ENCODE peak calls at places on chromosome X, in five cellular contexts. One of them, this sample, is unnamed.
A peak's percentile ranks its signal among the peaks of the same experiment; 100 is the strongest.

GRCh38 chrX:106177106-106177981 is 9.2 kb downstream of the PWWP3B start:
- DNase-seq in fibroblast of the aortic adventitia: no peak
- DNase-seq in tibial nerve: peak; percentile 8
- DNase-seq in CD8-positive, alpha-beta T cell: no peak
- DNase-seq in kidney: no peak
- DNase-seq in this sample: peak; percentile 89

GRCh38 chrX:47178337-47178736 is 15.3 kb upstream of the UBA1 start:
- DNase-seq in CD8-positive, alpha-beta T cell: no peak
- DNase-seq in tibial nerve: no peak
- DNase-seq in kidney: peak; percentile 50
- DNase-seq in fibroblast of the aortic adventitia: no peak
- DNase-seq in this sample: no peak

GRCh38 chrX:101260435-101260834 is 30.7 kb downstream of the TAF7L start:
- DNase-seq in CD8-positive, alpha-beta T cell: no peak
- DNase-seq in tibial nerve: no peak
- DNase-seq in kidney: no peak
- DNase-seq in fibroblast of the aortic adventitia: peak; percentile 9
- DNase-seq in this sample: peak; percentile 36

GRCh38 chrX:136199365-136199764 is 51.8 kb downstream of the MAP7D3 start:
- DNase-seq in tibial nerve: no peak
- DNase-seq in kidney: no peak
- DNase-seq in CD8-positive, alpha-beta T cell: no peak
- DNase-seq in fibroblast of the aortic adventitia: no peak
- DNase-seq in this sample: no peak

GRCh38 chrX:259692-260355 is 21.4 kb upstream of the PLCXD1 start:
- DNase-seq in CD8-positive, alpha-beta T cell: no peak
- DNase-seq in kidney: peak; percentile 52
- DNase-seq in fibroblast of the aortic adventitia: no peak
- DNase-seq in tibial nerve: no peak
- DNase-seq in this sample: no peak

GRCh38 chrX:3526749-3527148 is 180.3 kb upstream of the MXRA5 start:
- DNase-seq in tibial nerve: no peak
- DNase-seq in fibroblast of the aortic adventitia: no peak
- DNase-seq in kidney: no peak
- DNase-seq in CD8-positive, alpha-beta T cell: no peak
- DNase-seq in this sample: peak; percentile 27

GRCh38 chrX:50967734-50968133 is 57.2 kb downstream of the BMP15 start:
- DNase-seq in CD8-positive, alpha-beta T cell: no peak
- DNase-seq in fibroblast of the aortic adventitia: no peak
- DNase-seq in kidney: no peak
- DNase-seq in tibial nerve: no peak
- DNase-seq in this sample: no peak

GRCh38 chrX:110853610-110854009 is 58.0 kb upstream of the CHRDL1 start:
- DNase-seq in fibroblast of the aortic adventitia: peak; percentile 40
- DNase-seq in CD8-positive, alpha-beta T cell: no peak
- DNase-seq in kidney: no peak
- DNase-seq in tibial nerve: peak; percentile 23
- DNase-seq in this sample: peak; percentile 3

GRCh38 chrX:66074920-66075879 is 35.3 kb upstream of the VSIG4 start:
- DNase-seq in tibial nerve: peak; percentile 8
- DNase-seq in CD8-positive, alpha-beta T cell: peak; percentile 32
- DNase-seq in kidney: peak; percentile 58
- DNase-seq in fibroblast of the aortic adventitia: no peak
- DNase-seq in this sample: no peak

GRCh38 chrX:20414781-20415445 is 148.2 kb upstream of the RPS6KA3 start:
- DNase-seq in tibial nerve: no peak
- DNase-seq in CD8-positive, alpha-beta T cell: peak; percentile 53
- DNase-seq in kidney: no peak
- DNase-seq in fibroblast of the aortic adventitia: no peak
- DNase-seq in this sample: no peak

GRCh38 chrX:151828434-151829080 is 84.1 kb upstream of the MAGEA4 start:
- DNase-seq in tibial nerve: no peak
- DNase-seq in fibroblast of the aortic adventitia: peak; percentile 19
- DNase-seq in CD8-positive, alpha-beta T cell: no peak
- DNase-seq in kidney: no peak
- DNase-seq in this sample: no peak

GRCh38 chrX:9943420-9943819 is 23.7 kb upstream of the CLDN34 start:
- DNase-seq in fibroblast of the aortic adventitia: no peak
- DNase-seq in CD8-positive, alpha-beta T cell: no peak
- DNase-seq in tibial nerve: no peak
- DNase-seq in kidney: no peak
- DNase-seq in this sample: no peak

GRCh38 chrX:79036152-79036551 is 91.0 kb downstream of the P2RY10 start:
- DNase-seq in CD8-positive, alpha-beta T cell: no peak
- DNase-seq in tibial nerve: peak; percentile 3
- DNase-seq in fibroblast of the aortic adventitia: no peak
- DNase-seq in kidney: no peak
- DNase-seq in this sample: no peak

GRCh38 chrX:122279746-122280145 is 904.3 kb upstream of the GRIA3 start:
- DNase-seq in fibroblast of the aortic adventitia: no peak
- DNase-seq in kidney: no peak
- DNase-seq in CD8-positive, alpha-beta T cell: no peak
- DNase-seq in tibial nerve: no peak
- DNase-seq in this sample: no peak

GRCh38 chrX:137548261-137548660 is 17.7 kb upstream of the ZIC3 start:
- DNase-seq in kidney: no peak
- DNase-seq in fibroblast of the aortic adventitia: no peak
- DNase-seq in tibial nerve: no peak
- DNase-seq in CD8-positive, alpha-beta T cell: no peak
- DNase-seq in this sample: no peak

GRCh38 chrX:108216862-108217571 is 125.4 kb downstream of the ATG4A start:
- DNase-seq in fibroblast of the aortic adventitia: peak; percentile 63
- DNase-seq in tibial nerve: no peak
- DNase-seq in kidney: no peak
- DNase-seq in CD8-positive, alpha-beta T cell: no peak
- DNase-seq in this sample: peak; percentile 27

GRCh38 chrX:47707031-47707780 is 48.2 kb upstream of the UXT start:
- DNase-seq in tibial nerve: no peak
- DNase-seq in fibroblast of the aortic adventitia: peak; percentile 33
- DNase-seq in kidney: no peak
- DNase-seq in CD8-positive, alpha-beta T cell: no peak
- DNase-seq in this sample: peak; percentile 70

GRCh38 chrX:115624916-115625315 is 63.9 kb downstream of the PLS3 start:
- DNase-seq in kidney: no peak
- DNase-seq in tibial nerve: no peak
- DNase-seq in fibroblast of the aortic adventitia: no peak
- DNase-seq in CD8-positive, alpha-beta T cell: no peak
- DNase-seq in this sample: no peak

GRCh38 chrX:33987458-33987857 is 144.7 kb downstream of the FAM47A start:
- DNase-seq in CD8-positive, alpha-beta T cell: no peak
- DNase-seq in fibroblast of the aortic adventitia: no peak
- DNase-seq in tibial nerve: no peak
- DNase-seq in kidney: no peak
- DNase-seq in this sample: no peak

GRCh38 chrX:17736856-17737706 is at the start of gene SCML1:
- DNase-seq in fibroblast of the aortic adventitia: peak; percentile 97
- DNase-seq in kidney: peak; percentile 99
- DNase-seq in tibial nerve: peak; percentile 94
- DNase-seq in CD8-positive, alpha-beta T cell: peak; percentile 88
- DNase-seq in this sample: peak; percentile 98

GRCh38 chrX:129980043-129980442 is 2.4 kb upstream of the BCORL1 start:
- DNase-seq in tibial nerve: peak; percentile 22
- DNase-seq in CD8-positive, alpha-beta T cell: peak; percentile 26
- DNase-seq in fibroblast of the aortic adventitia: no peak
- DNase-seq in kidney: peak; percentile 75
- DNase-seq in this sample: no peak

GRCh38 chrX:51002160-51002632 is 91.7 kb downstream of the BMP15 start:
- DNase-seq in fibroblast of the aortic adventitia: no peak
- DNase-seq in kidney: no peak
- DNase-seq in tibial nerve: peak; percentile 55
- DNase-seq in CD8-positive, alpha-beta T cell: no peak
- DNase-seq in this sample: no peak

GRCh38 chrX:7088968-7089615 is 58.4 kb upstream of the STS start:
- DNase-seq in tibial nerve: no peak
- DNase-seq in CD8-positive, alpha-beta T cell: peak; percentile 50
- DNase-seq in kidney: no peak
- DNase-seq in fibroblast of the aortic adventitia: no peak
- DNase-seq in this sample: no peak

GRCh38 chrX:103586659-103587058 is 1.3 kb downstream of the TCEAL4 start:
- DNase-seq in kidney: no peak
- DNase-seq in CD8-positive, alpha-beta T cell: no peak
- DNase-seq in tibial nerve: no peak
- DNase-seq in fibroblast of the aortic adventitia: no peak
- DNase-seq in this sample: no peak

GRCh38 chrX:151153086-151153485 is 23.3 kb upstream of the GPR50 start:
- DNase-seq in fibroblast of the aortic adventitia: peak; percentile 29
- DNase-seq in tibial nerve: no peak
- DNase-seq in kidney: no peak
- DNase-seq in CD8-positive, alpha-beta T cell: no peak
- DNase-seq in this sample: peak; percentile 20

GRCh38 chrX:29903365-29903764 is 312.0 kb upstream of the MAGEB2 start:
- DNase-seq in tibial nerve: no peak
- DNase-seq in kidney: no peak
- DNase-seq in CD8-positive, alpha-beta T cell: no peak
- DNase-seq in fibroblast of the aortic adventitia: peak; percentile 34
- DNase-seq in this sample: peak; percentile 40

GRCh38 chrX:3584415-3584996 is 128.9 kb downstream of the PRKX start:
- DNase-seq in tibial nerve: no peak
- DNase-seq in CD8-positive, alpha-beta T cell: no peak
- DNase-seq in fibroblast of the aortic adventitia: no peak
- DNase-seq in kidney: no peak
- DNase-seq in this sample: no peak

GRCh38 chrX:42149786-42150185 is 226.4 kb upstream of the CASK start:
- DNase-seq in CD8-positive, alpha-beta T cell: no peak
- DNase-seq in tibial nerve: no peak
- DNase-seq in fibroblast of the aortic adventitia: peak; percentile 20
- DNase-seq in kidney: no peak
- DNase-seq in this sample: peak; percentile 50

GRCh38 chrX:12089740-12090139 is 48.5 kb upstream of the FRMPD4 start:
- DNase-seq in fibroblast of the aortic adventitia: no peak
- DNase-seq in kidney: no peak
- DNase-seq in CD8-positive, alpha-beta T cell: no peak
- DNase-seq in tibial nerve: no peak
- DNase-seq in this sample: no peak

GRCh38 chrX:41405551-41405950 is 41.6 kb upstream of the NYX start:
- DNase-seq in kidney: no peak
- DNase-seq in fibroblast of the aortic adventitia: no peak
- DNase-seq in CD8-positive, alpha-beta T cell: no peak
- DNase-seq in tibial nerve: no peak
- DNase-seq in this sample: no peak

GRCh38 chrX:151680805-151681204 is 14.5 kb upstream of the PRRG3 start:
- DNase-seq in tibial nerve: peak; percentile 36
- DNase-seq in kidney: no peak
- DNase-seq in CD8-positive, alpha-beta T cell: peak; percentile 29
- DNase-seq in fibroblast of the aortic adventitia: peak; percentile 19
- DNase-seq in this sample: peak; percentile 39

GRCh38 chrX:129566081-129566480 is 26.0 kb downstream of the OCRL start:
- DNase-seq in kidney: no peak
- DNase-seq in tibial nerve: no peak
- DNase-seq in fibroblast of the aortic adventitia: peak; percentile 70
- DNase-seq in CD8-positive, alpha-beta T cell: no peak
- DNase-seq in this sample: peak; percentile 61

GRCh38 chrX:11267311-11267910 is 25.8 kb upstream of the AMELX start:
- DNase-seq in tibial nerve: no peak
- DNase-seq in kidney: no peak
- DNase-seq in CD8-positive, alpha-beta T cell: no peak
- DNase-seq in fibroblast of the aortic adventitia: no peak
- DNase-seq in this sample: peak; percentile 4

DNA sequence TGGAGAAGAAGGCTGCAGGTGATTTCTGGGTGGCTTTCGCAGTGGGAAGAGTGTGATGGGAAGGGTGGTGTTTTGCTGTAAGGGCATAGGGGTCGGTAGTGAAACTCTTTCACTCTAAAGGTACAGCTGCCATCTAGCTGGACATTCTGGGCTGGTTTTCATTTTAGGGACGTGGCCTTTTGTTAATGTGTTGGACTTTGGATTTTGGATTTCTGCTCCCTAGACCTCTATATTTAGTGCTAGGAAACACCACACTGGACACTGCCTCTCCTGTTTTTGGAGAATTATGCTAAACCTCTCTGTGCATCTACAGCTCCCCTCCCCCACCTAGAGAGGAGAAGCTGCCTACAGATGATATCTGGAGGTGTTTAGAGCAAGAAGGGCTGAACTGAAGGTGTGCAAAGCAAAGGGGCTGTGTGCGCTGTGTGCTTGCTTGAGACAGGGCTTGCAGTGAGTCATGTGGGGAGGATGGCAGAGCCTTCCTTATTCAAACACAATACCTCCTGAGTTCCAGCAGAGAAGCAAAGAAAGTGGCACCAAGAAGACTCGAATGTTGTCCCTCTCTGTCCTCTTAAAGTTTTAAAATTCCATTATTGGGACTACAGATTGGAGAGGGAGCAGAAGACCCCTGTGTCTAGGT is 47.9 kb downstream of the STARD8 start:
- DNase-seq in fibroblast of the aortic adventitia: no peak
- DNase-seq in kidney: no peak
- DNase-seq in CD8-positive, alpha-beta T cell: no peak
- DNase-seq in tibial nerve: no peak
- DNase-seq in this sample: no peak
- H3K4me3 ChIP-seq in fibroblast of the aortic adventitia: no peak overlapping the region
- H3K4me3 ChIP-seq in kidney: peak overlapping the region; percentile 80
- H3K4me3 ChIP-seq in CD8-positive, alpha-beta T cell: no peak overlapping the region
- H3K4me3 ChIP-seq in tibial nerve: no peak overlapping the region
- H3K4me3 ChIP-seq in this sample: no peak overlapping the region

GRCh38 chrX:53683556-53684414 is 2.7 kb downstream of the HUWE1 start:
- DNase-seq in kidney: peak; percentile 97
- DNase-seq in CD8-positive, alpha-beta T cell: peak; percentile 95
- DNase-seq in fibroblast of the aortic adventitia: peak; percentile 99
- DNase-seq in tibial nerve: peak; percentile 90
- DNase-seq in this sample: peak; percentile 98
- TF ChIP-seq CTCF in kidney: no peak
- TF ChIP-seq CTCF in CD8-positive, alpha-beta T cell: no peak
- TF ChIP-seq CTCF in fibroblast of the aortic adventitia: no peak
- TF ChIP-seq CTCF in tibial nerve: no peak
- TF ChIP-seq CTCF in this sample: no peak

GRCh38 chrX:15853586-15854079 is 980 bp downstream of the AP1S2 start:
- DNase-seq in kidney: no peak
- DNase-seq in tibial nerve: no peak
- DNase-seq in fibroblast of the aortic adventitia: no peak
- DNase-seq in CD8-positive, alpha-beta T cell: no peak
- DNase-seq in this sample: no peak
- H3K4me3 ChIP-seq in kidney: peak overlapping the region; percentile 60
- H3K4me3 ChIP-seq in tibial nerve: peak overlapping the region; percentile 58
- H3K4me3 ChIP-seq in fibroblast of the aortic adventitia: peak overlapping the region; percentile 83
- H3K4me3 ChIP-seq in CD8-positive, alpha-beta T cell: peak overlapping the region; percentile 60
- H3K4me3 ChIP-seq in this sample: peak overlapping the region; percentile 67

GRCh38 chrX:70553516-70553915 is 108.9 kb downstream of the DLG3 start:
- DNase-seq in fibroblast of the aortic adventitia: no peak
- DNase-seq in CD8-positive, alpha-beta T cell: no peak
- DNase-seq in tibial nerve: no peak
- DNase-seq in kidney: no peak
- DNase-seq in this sample: no peak

GRCh38 chrX:70554523-70554922 is 109.9 kb downstream of the DLG3 start:
- DNase-seq in kidney: no peak
- DNase-seq in CD8-positive, alpha-beta T cell: no peak
- DNase-seq in fibroblast of the aortic adventitia: peak; percentile 77
- DNase-seq in tibial nerve: no peak
- DNase-seq in this sample: no peak

GRCh38 chrX:70554948-70555347 is 110.3 kb downstream of the DLG3 start:
- DNase-seq in kidney: no peak
- DNase-seq in CD8-positive, alpha-beta T cell: no peak
- DNase-seq in fibroblast of the aortic adventitia: no peak
- DNase-seq in tibial nerve: no peak
- DNase-seq in this sample: no peak

GRCh38 chrX:70552174-70552704 is 107.6 kb downstream of the DLG3 start:
- DNase-seq in CD8-positive, alpha-beta T cell: no peak
- DNase-seq in fibroblast of the aortic adventitia: peak; percentile 45
- DNase-seq in tibial nerve: no peak
- DNase-seq in kidney: no peak
- DNase-seq in this sample: no peak

GRCh38 chrX:70554081-70554480 is 109.4 kb downstream of the DLG3 start:
- DNase-seq in fibroblast of the aortic adventitia: peak; percentile 69
- DNase-seq in CD8-positive, alpha-beta T cell: no peak
- DNase-seq in kidney: no peak
- DNase-seq in tibial nerve: no peak
- DNase-seq in this sample: peak; percentile 52
- TF ChIP-seq CTCF in fibroblast of the aortic adventitia: no peak
- TF ChIP-seq CTCF in CD8-positive, alpha-beta T cell: no peak
- TF ChIP-seq CTCF in kidney: no peak
- TF ChIP-seq CTCF in tibial nerve: no peak
- TF ChIP-seq CTCF in this sample: no peak

This sample was measured in choroid plexus epithelial cell.